ENCODE peak calls at places on chromosome 2, in four cellular contexts. One of them, this sample, is unnamed.

GRCh38 chr2:98664323-98664722 is 55.9 kb downstream of the UNC50 start:
- DNase-seq in gastrocnemius medialis: no peak
- DNase-seq in adipocyte: peak; percentile 19
- DNase-seq in AG04450: no peak
- DNase-seq in this sample: peak; percentile 58

GRCh38 chr2:238518127-238518827 is 91.5 kb downstream of the ASB1 start:
- DNase-seq in gastrocnemius medialis: no peak
- DNase-seq in adipocyte: peak; percentile 87
- DNase-seq in AG04450: no peak
- DNase-seq in this sample: peak; percentile 32

GRCh38 chr2:47072018-47072691 is 83.0 kb downstream of the STPG4 start:
- DNase-seq in gastrocnemius medialis: peak; percentile 46
- DNase-seq in adipocyte: no peak
- DNase-seq in AG04450: no peak
- DNase-seq in this sample: peak; percentile 65

GRCh38 chr2:44168684-44169154 is at the start of gene PPM1B:
- DNase-seq in gastrocnemius medialis: no peak
- DNase-seq in adipocyte: no peak
- DNase-seq in AG04450: no peak
- DNase-seq in this sample: no peak

GRCh38 chr2:10497797-10498251 is 49.7 kb upstream of the ODC1 start:
- DNase-seq in gastrocnemius medialis: peak; percentile 79
- DNase-seq in adipocyte: peak; percentile 76
- DNase-seq in AG04450: no peak
- DNase-seq in this sample: no peak

GRCh38 chr2:1784986-1785617 is 40.8 kb upstream of the PXDN start:
- DNase-seq in gastrocnemius medialis: no peak
- DNase-seq in adipocyte: no peak
- DNase-seq in AG04450: no peak
- DNase-seq in this sample: no peak

GRCh38 chr2:216590780-216591179 is 42.4 kb upstream of the IGFBP2 start:
- DNase-seq in gastrocnemius medialis: no peak
- DNase-seq in adipocyte: peak; percentile 56
- DNase-seq in AG04450: no peak
- DNase-seq in this sample: no peak

GRCh38 chr2:690799-691198 is 13.6 kb upstream of the TMEM18 start:
- DNase-seq in gastrocnemius medialis: no peak
- DNase-seq in adipocyte: no peak
- DNase-seq in AG04450: no peak
- DNase-seq in this sample: no peak

GRCh38 chr2:62450716-62451191 is 55.2 kb downstream of the TMEM17 start:
- DNase-seq in gastrocnemius medialis: no peak
- DNase-seq in adipocyte: no peak
- DNase-seq in AG04450: no peak
- DNase-seq in this sample: no peak

GRCh38 chr2:15399241-15399640 is 161.9 kb downstream of the NBAS start:
- DNase-seq in gastrocnemius medialis: no peak
- DNase-seq in adipocyte: no peak
- DNase-seq in AG04450: no peak
- DNase-seq in this sample: no peak

GRCh38 chr2:240164586-240164985 is 24.1 kb upstream of the OTOS start:
- DNase-seq in gastrocnemius medialis: no peak
- DNase-seq in adipocyte: no peak
- DNase-seq in AG04450: no peak
- DNase-seq in this sample: no peak

GRCh38 chr2:21279525-21279924 is 155.8 kb downstream of the TDRD15 start:
- DNase-seq in gastrocnemius medialis: no peak
- DNase-seq in adipocyte: no peak
- DNase-seq in AG04450: no peak
- DNase-seq in this sample: no peak

GRCh38 chr2:80331025-80331424 is 26.5 kb upstream of the LRRTM1 start:
- DNase-seq in gastrocnemius medialis: no peak
- DNase-seq in adipocyte: no peak
- DNase-seq in AG04450: no peak
- DNase-seq in this sample: no peak

GRCh38 chr2:39127973-39128372 is 7.1 kb upstream of the SOS1 start:
- DNase-seq in gastrocnemius medialis: no peak
- DNase-seq in adipocyte: peak; percentile 59
- DNase-seq in AG04450: no peak
- DNase-seq in this sample: no peak

GRCh38 chr2:206858972-206859739 is 80.2 kb upstream of the CPO start:
- DNase-seq in gastrocnemius medialis: no peak
- DNase-seq in adipocyte: no peak
- DNase-seq in AG04450: no peak
- DNase-seq in this sample: no peak

GRCh38 chr2:96131152-96131817 is 7.0 kb downstream of the ASTL start:
- DNase-seq in gastrocnemius medialis: no peak
- DNase-seq in adipocyte: no peak
- DNase-seq in AG04450: no peak
- DNase-seq in this sample: no peak

GRCh38 chr2:176392125-176392704 is 123.0 kb downstream of the MTX2 start:
- DNase-seq in gastrocnemius medialis: no peak
- DNase-seq in adipocyte: peak; percentile 17
- DNase-seq in AG04450: no peak
- DNase-seq in this sample: no peak

GRCh38 chr2:52054824-52055223 is 1022.9 kb upstream of the NRXN1 start:
- DNase-seq in gastrocnemius medialis: no peak
- DNase-seq in adipocyte: no peak
- DNase-seq in AG04450: no peak
- DNase-seq in this sample: no peak

GRCh38 chr2:112788653-112789052 is 4.4 kb upstream of the IL1A start:
- DNase-seq in gastrocnemius medialis: no peak
- DNase-seq in adipocyte: no peak
- DNase-seq in AG04450: no peak
- DNase-seq in this sample: no peak

GRCh38 chr2:216352653-216353270 is 19.5 kb downstream of the MARCHF4 start:
- DNase-seq in gastrocnemius medialis: no peak
- DNase-seq in adipocyte: no peak
- DNase-seq in AG04450: no peak
- DNase-seq in this sample: no peak

GRCh38 chr2:72993147-72993546 is 75.8 kb downstream of the EMX1 start:
- DNase-seq in gastrocnemius medialis: no peak
- DNase-seq in adipocyte: peak; percentile 69
- DNase-seq in AG04450: no peak
- DNase-seq in this sample: no peak

GRCh38 chr2:16656087-16656486 is 9.5 kb downstream of the CYRIA start:
- DNase-seq in gastrocnemius medialis: no peak
- DNase-seq in adipocyte: no peak
- DNase-seq in AG04450: no peak
- DNase-seq in this sample: peak; percentile 5

GRCh38 chr2:18829331-18829902 is 240.0 kb upstream of the NT5C1B start:
- DNase-seq in gastrocnemius medialis: no peak
- DNase-seq in adipocyte: peak; percentile 37
- DNase-seq in AG04450: peak; percentile 2
- DNase-seq in this sample: no peak

GRCh38 chr2:26916128-26916692 is 54.2 kb upstream of the MAPRE3 start:
- DNase-seq in gastrocnemius medialis: no peak
- DNase-seq in adipocyte: no peak
- DNase-seq in AG04450: no peak
- DNase-seq in this sample: no peak

GRCh38 chr2:112626604-112627059 is 19.1 kb upstream of the SLC20A1 start:
- DNase-seq in gastrocnemius medialis: no peak
- DNase-seq in adipocyte: peak; percentile 83
- DNase-seq in AG04450: no peak
- DNase-seq in this sample: peak; percentile 54

GRCh38 chr2:234464291-234464645 is 32.6 kb downstream of the ARL4C start:
- DNase-seq in gastrocnemius medialis: no peak
- DNase-seq in adipocyte: no peak
- DNase-seq in AG04450: no peak
- DNase-seq in this sample: no peak

GRCh38 chr2:71313-72035 is 25.2 kb upstream of the FAM110C start:
- DNase-seq in gastrocnemius medialis: no peak
- DNase-seq in adipocyte: no peak
- DNase-seq in AG04450: no peak
- DNase-seq in this sample: no peak

GRCh38 chr2:237222683-237223082 is 137.0 kb downstream of the COPS8 start:
- DNase-seq in gastrocnemius medialis: no peak
- DNase-seq in adipocyte: no peak
- DNase-seq in AG04450: no peak
- DNase-seq in this sample: no peak

GRCh38 chr2:68027959-68028358 is 34.8 kb downstream of the C1D start:
- DNase-seq in gastrocnemius medialis: no peak
- DNase-seq in adipocyte: peak; percentile 29
- DNase-seq in AG04450: no peak
- DNase-seq in this sample: no peak

GRCh38 chr2:70083344-70084156 is 3.7 kb upstream of the PCBP1 start:
- DNase-seq in gastrocnemius medialis: no peak
- DNase-seq in adipocyte: no peak
- DNase-seq in AG04450: no peak
- DNase-seq in this sample: no peak

GRCh38 chr2:5242751-5243150 is 449.4 kb upstream of the SOX11 start:
- DNase-seq in gastrocnemius medialis: no peak
- DNase-seq in adipocyte: no peak
- DNase-seq in AG04450: no peak
- DNase-seq in this sample: no peak

GRCh38 chr2:117271631-117272030 is 542.9 kb upstream of the DDX18 start:
- DNase-seq in gastrocnemius medialis: no peak
- DNase-seq in adipocyte: no peak
- DNase-seq in AG04450: no peak
- DNase-seq in this sample: no peak

GRCh38 chr2:101103846-101104245 is 47.3 kb downstream of the TBC1D8 start:
- DNase-seq in gastrocnemius medialis: no peak
- DNase-seq in adipocyte: no peak
- DNase-seq in AG04450: no peak
- DNase-seq in this sample: no peak

GRCh38 chr2:241189856-241190201 is 1.4 kb downstream of the ANO7 start:
- DNase-seq in gastrocnemius medialis: no peak
- DNase-seq in adipocyte: no peak
- DNase-seq in AG04450: no peak
- DNase-seq in this sample: no peak